ENCODE peak calls at places on chromosomes 3 and 15, in four cellular contexts. A is fibroblast of mammary gland, B is OCI-LY7, W is cardiac fibroblast. C is an unnamed sample.

GRCh38 chr3:86180696-86181095 is 810.3 kb downstream of the VGLL3 start:
- DNase-seq in W (no peak), B (no peak), A (no peak), C (no peak)

GRCh38 chr3:94036909-94037507 is 8.6 kb upstream of the STX19 start:
- DNase-seq in W (peak), A (peak), B (peak), C (peak)

GRCh38 chr15:27796405-27797085 is 302.6 kb downstream of the OCA2 start:
- DNase-seq in W (no peak), A (no peak), B (no peak), C (no peak)

GRCh38 chr3:14467723-14468620 is 65.6 kb downstream of the SLC6A6 start:
- DNase-seq in B (peak), A (peak), W (peak), C (no peak)

GRCh38 chr15:98657721-98658120 is 9.4 kb downstream of the IGF1R start:
- DNase-seq in B (no peak), W (no peak), A (peak), C (no peak)

GRCh38 chr3:39166134-39166710 is 12.8 kb upstream of the CSRNP1 start:
- DNase-seq in B (no peak), W (peak), A (peak), C (no peak)

GRCh38 chr15:73936181-73936580 is 9.9 kb downstream of the LOXL1 start:
- DNase-seq in B (no peak), W (peak), A (peak), C (no peak)

GRCh38 chr15:95365615-95366107 is 964.8 kb upstream of the NR2F2 start:
- DNase-seq in A (no peak), B (no peak), W (peak), C (peak)

GRCh38 chr3:101780661-101781060 is 1.6 kb downstream of the NXPE3 start:
- DNase-seq in B (no peak), W (peak), A (peak), C (peak)

GRCh38 chr3:40546811-40547210 is 22.1 kb downstream of the ZNF621 start:
- DNase-seq in A (peak), B (no peak), W (peak), C (peak)

GRCh38 chr3:195467641-195468390 is 25.0 kb upstream of the ACAP2 start:
- DNase-seq in A (peak), B (no peak), W (peak), C (no peak)

GRCh38 chr3:13776253-13777050 is 103.4 kb downstream of the WNT7A start:
- DNase-seq in W (no peak), B (no peak), A (no peak), C (no peak)

GRCh38 chr3:47577583-47578118 is 1.0 kb downstream of the CSPG5 start:
- DNase-seq in W (no peak), B (no peak), A (no peak), C (no peak)

GRCh38 chr15:67859331-67859946 is 19.6 kb upstream of the RNU6-1 start:
- DNase-seq in B (no peak), W (no peak), A (no peak), C (no peak)

GRCh38 chr15:74656935-74657535 is 38.8 kb downstream of the EDC3 start:
- DNase-seq in W (no peak), A (no peak), B (no peak), C (no peak)

GRCh38 chr15:82021992-82022391 is 23.8 kb downstream of the MEX3B start:
- DNase-seq in W (peak), A (peak), B (no peak), C (peak)

GRCh38 chr3:97464035-97464434 is 300.5 kb upstream of the ARL6 start:
- DNase-seq in A (no peak), W (no peak), B (no peak), C (no peak)

GRCh38 chr3:83189634-83190033 is 1428.2 kb upstream of the GBE1 start:
- DNase-seq in W (no peak), A (no peak), B (no peak), C (no peak)

GRCh38 chr3:51024765-51025681 is 350.3 kb downstream of the DOCK3 start:
- DNase-seq in A (no peak), W (no peak), B (no peak), C (no peak)

GRCh38 chr15:98442379-98442833 is 205.9 kb upstream of the IGF1R start:
- DNase-seq in W (peak), A (peak), B (peak), C (peak)

GRCh38 chr15:45551691-45552090 is 29.1 kb upstream of the SLC30A4 start:
- DNase-seq in A (peak), B (no peak), W (no peak), C (no peak)

GRCh38 chr3:166986000-166986399 is 394.1 kb downstream of the ZBBX start:
- DNase-seq in A (no peak), B (no peak), W (no peak), C (no peak)

GRCh38 chr3:150721285-150722130 is 17.8 kb upstream of the ERICH6 start:
- DNase-seq in B (peak), A (peak), W (peak), C (peak)

GRCh38 chr15:42608110-42608531 is 32.7 kb downstream of the STARD9 start:
- DNase-seq in A (no peak), B (peak), W (peak), C (no peak)

GRCh38 chr3:121411554-121411953 is 134.2 kb downstream of the POLQ start:
- DNase-seq in W (no peak), B (no peak), A (peak), C (no peak)

GRCh38 chr15:65856821-65857455 is 12.4 kb upstream of the RAB11A start:
- DNase-seq in W (peak), B (peak), A (peak), C (no peak)

GRCh38 chr3:81214626-81215025 is 546.8 kb downstream of the GBE1 start:
- DNase-seq in B (no peak), A (peak), W (no peak), C (no peak)

GRCh38 chr3:58383904-58384303 is 49.7 kb downstream of the PDHB start:
- DNase-seq in W (peak), B (no peak), A (peak), C (peak)

GRCh38 chr3:184471439-184471838 is 90.1 kb upstream of the EPHB3 start:
- DNase-seq in A (no peak), W (no peak), B (no peak), C (no peak)

DNA sequence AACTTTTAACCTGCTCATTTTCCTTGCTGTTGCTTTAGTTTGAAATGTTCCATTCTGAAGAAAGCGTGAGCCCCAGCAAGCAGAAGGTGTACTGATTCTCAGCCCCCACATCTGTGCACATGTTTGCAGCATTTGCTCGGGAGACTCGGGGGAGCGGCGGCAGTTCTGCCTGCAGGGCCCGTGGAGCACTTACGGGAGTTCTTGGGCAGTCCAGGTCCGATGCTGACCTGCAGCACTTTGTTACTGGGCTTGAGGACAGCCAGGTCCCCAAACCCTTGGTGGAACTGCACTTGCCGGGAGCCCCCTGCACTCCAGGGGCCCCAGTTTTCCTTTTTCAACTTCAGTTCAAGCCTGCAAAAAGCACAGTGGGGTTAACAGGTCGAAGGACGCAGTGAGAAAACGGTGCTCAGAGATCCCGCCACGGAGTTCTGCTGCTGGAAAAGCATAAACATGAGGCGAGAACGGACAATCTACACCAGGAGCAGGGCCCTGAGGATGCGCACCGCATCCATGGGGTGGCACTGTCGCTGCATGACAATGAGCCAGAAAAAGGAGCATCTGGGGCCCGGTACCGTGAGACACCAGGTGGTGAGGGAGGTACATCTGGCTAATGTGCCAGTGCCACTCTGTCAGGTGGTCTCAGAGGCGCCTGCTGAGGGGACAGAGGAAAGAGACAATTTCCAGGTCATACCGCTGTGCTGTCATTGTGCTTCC is 45.6 kb upstream of the LDHAL6B start:
- DNase-seq in W (no peak), A (no peak), B (peak), C (no peak)
- TF ChIP-seq CTCF in W (peak), A (peak), B (peak), C (peak)

GRCh38 chr15:89358755-89359439 is 24.3 kb upstream of the POLG start:
- DNase-seq in W (peak), B (peak), A (peak), C (peak)

GRCh38 chr15:89361451-89362202 is 27.0 kb upstream of the POLG start:
- DNase-seq in A (peak), B (no peak), W (peak), C (peak)

GRCh38 chr15:89360294-89360971 is 25.8 kb upstream of the POLG start:
- DNase-seq in W (no peak), B (no peak), A (no peak), C (no peak)

GRCh38 chr15:89358435-89358754 is 23.8 kb upstream of the POLG start:
- DNase-seq in A (no peak), B (no peak), W (no peak), C (no peak)

GRCh38 chr15:89359471-89360293 is 25.1 kb upstream of the POLG start:
- DNase-seq in B (no peak), W (no peak), A (no peak), C (no peak)
- TF ChIP-seq CTCF in B (no peak), W (no peak), A (no peak), C (no peak)

DNA sequence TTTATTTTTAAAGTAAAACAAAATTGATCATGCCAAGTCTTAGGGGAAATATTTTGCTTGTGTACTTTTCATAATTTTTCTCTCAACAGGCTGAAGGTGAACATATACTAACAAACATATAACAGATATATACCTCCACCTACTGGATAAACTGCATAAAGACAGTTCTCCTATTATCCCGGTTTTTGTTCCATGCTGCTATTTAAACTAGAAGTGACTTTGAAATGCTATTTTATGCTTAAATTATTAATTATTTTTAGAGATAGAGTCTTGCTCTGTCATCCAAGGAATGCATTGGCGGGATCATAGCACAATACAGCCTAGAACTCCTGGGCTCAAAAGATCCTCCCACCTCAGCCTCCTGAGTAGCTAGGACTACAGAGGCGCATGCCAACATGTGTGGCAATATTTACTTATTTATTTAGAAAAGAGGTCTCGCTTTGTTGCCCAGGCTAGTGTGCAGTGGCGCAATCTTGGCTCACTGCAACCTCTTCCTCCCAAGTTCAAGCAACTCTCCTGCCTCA is 49.8 kb downstream of the ST3GAL6 start:
- DNase-seq in W (peak), A (peak), B (peak), C (no peak)
- TF ChIP-seq CTCF in W (peak), A (peak), B (peak), C (peak)

GRCh38 chr15:86942285-86942684 is 862.6 kb downstream of the AGBL1 start:
- DNase-seq in W (no peak), B (no peak), A (no peak), C (no peak)
- TF ChIP-seq CTCF in W (no peak), B (no peak), A (no peak), C (no peak)